ENCODE peak calls at places on chromosomes 12 and 14, in ten cellular contexts. I, W, A, S, B, F, T, C, K and O are unnamed samples. For H3K4me1, the result is how much of the 10 kb centered on the place peaks cover.

GRCh38 chr12:132600048-132601032 is 10.0 kb downstream of the LRCOL1 start:
- DNase-seq in I (peak), W (no peak), A (peak), S (peak), B (peak), F (no peak), T (no peak), C (peak), K (peak), O (no peak)

GRCh38 chr12:58774008-58774407 is 146.3 kb downstream of the LRIG3 start:
- DNase-seq in I (no peak), W (no peak), A (no peak), S (no peak), B (no peak), F (no peak), T (no peak), C (no peak), K (no peak), O (no peak)

GRCh38 chr12:31813305-31813704 is 84.5 kb upstream of the AMN1 start:
- DNase-seq in I (no peak), W (no peak), A (no peak), S (no peak), B (peak), F (no peak), T (no peak), C (no peak), K (no peak), O (no peak)

GRCh38 chr14:61033024-61033423 is 52.0 kb downstream of the SLC38A6 start:
- DNase-seq in I (no peak), W (no peak), A (no peak), S (no peak), B (no peak), F (no peak), T (no peak), C (no peak), K (peak), O (no peak)

GRCh38 chr14:104370256-104370870 is 209.2 kb upstream of the C14orf180 start:
- DNase-seq in I (peak), W (no peak), A (peak), S (no peak), B (peak), F (no peak), T (no peak), C (no peak), K (peak), O (peak)

GRCh38 chr14:51454351-51454750 is 197.4 kb upstream of the FRMD6 start:
- DNase-seq in I (no peak), W (no peak), A (no peak), S (no peak), B (no peak), F (no peak), T (no peak), C (no peak), K (no peak), O (no peak)

GRCh38 chr12:49201595-49202295 is 12.9 kb upstream of the TUBA1A start:
- DNase-seq in I (peak), W (no peak), A (no peak), S (no peak), B (peak), F (no peak), T (no peak), C (peak), K (peak), O (no peak)

GRCh38 chr12:54374555-54375257 is 9.8 kb downstream of the ZNF385A start:
- DNase-seq in I (no peak), W (no peak), A (no peak), S (no peak), B (no peak), F (no peak), T (no peak), C (no peak), K (peak), O (no peak)

GRCh38 chr12:57325395-57325794 is 74.4 kb upstream of the STAC3 start:
- DNase-seq in I (no peak), W (no peak), A (no peak), S (no peak), B (no peak), F (no peak), T (no peak), C (no peak), K (no peak), O (no peak)

GRCh38 chr12:71333418-71333817 is 106.2 kb upstream of the LGR5 start:
- DNase-seq in I (no peak), W (no peak), A (no peak), S (no peak), B (no peak), F (no peak), T (no peak), C (no peak), K (no peak), O (no peak)

GRCh38 chr12:73274972-73275371 is 1002.8 kb downstream of the TRHDE start:
- DNase-seq in I (peak), W (no peak), A (no peak), S (no peak), B (no peak), F (no peak), T (no peak), C (no peak), K (no peak), O (no peak)

GRCh38 chr14:59638885-59639284 is 62.3 kb upstream of the CCDC175 start:
- DNase-seq in I (no peak), W (no peak), A (no peak), S (no peak), B (no peak), F (no peak), T (no peak), C (no peak), K (no peak), O (no peak)

GRCh38 chr14:104567141-104567956 is 12.2 kb upstream of the C14orf180 start:
- DNase-seq in I (no peak), W (no peak), A (no peak), S (no peak), B (no peak), F (no peak), T (no peak), C (no peak), K (peak), O (no peak)

GRCh38 chr12:55723516-55724225 is 3.5 kb downstream of the RDH5 start:
- DNase-seq in I (no peak), W (no peak), A (no peak), S (no peak), B (no peak), F (no peak), T (no peak), C (no peak), K (no peak), O (no peak)
- H3K4me1 ChIP-seq in I (under half), W (half or more), A (half or more), S (under half), B (under half), F (half or more), T (under half), C (under half), K (under half), O (under half)

GRCh38 chr12:62519043-62519442 is 52.4 kb downstream of the MON2 start:
- DNase-seq in I (no peak), W (no peak), A (no peak), S (no peak), B (no peak), F (no peak), T (no peak), C (no peak), K (no peak), O (no peak)

GRCh38 chr12:62523619-62524018 is 57.0 kb downstream of the MON2 start:
- DNase-seq in I (no peak), W (no peak), A (no peak), S (no peak), B (no peak), F (no peak), T (no peak), C (no peak), K (no peak), O (no peak)

GRCh38 chr12:62520361-62520760 is 53.7 kb downstream of the MON2 start:
- DNase-seq in I (no peak), W (no peak), A (no peak), S (no peak), B (no peak), F (no peak), T (no peak), C (no peak), K (no peak), O (no peak)

GRCh38 chr12:62525306-62525705 is 58.7 kb downstream of the MON2 start:
- DNase-seq in I (no peak), W (no peak), A (no peak), S (no peak), B (no peak), F (no peak), T (no peak), C (no peak), K (no peak), O (no peak)

GRCh38 chr12:62522984-62523383 is 56.4 kb downstream of the MON2 start:
- DNase-seq in I (peak), W (no peak), A (no peak), S (no peak), B (no peak), F (no peak), T (no peak), C (peak), K (no peak), O (no peak)
- TF ChIP-seq CTCF in I (peak), W (no peak), A (no peak), S (no peak), B (no peak), F (no peak), T (no peak), C (no peak), K (peak), O (peak)

DNA sequence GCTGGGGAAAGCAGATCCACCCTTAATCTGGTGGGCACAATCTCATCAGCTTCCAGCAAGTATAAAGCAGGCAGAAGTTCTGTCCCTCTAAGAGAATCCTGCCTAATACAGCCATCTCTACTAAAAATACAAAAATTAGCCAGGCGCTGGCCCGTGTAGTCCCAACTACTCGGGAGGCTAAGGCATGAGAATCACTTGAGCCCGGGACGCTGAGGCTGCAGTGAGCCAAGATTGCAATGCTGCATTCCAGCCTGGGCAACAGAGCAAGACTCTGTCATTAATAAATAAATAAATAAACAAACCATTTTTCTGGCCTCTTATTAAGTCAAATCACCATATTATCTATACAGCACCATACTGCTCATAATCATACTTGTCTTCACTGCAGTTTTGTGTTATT is 111.2 kb downstream of the MED13L start:
- DNase-seq in I (no peak), W (no peak), A (no peak), S (no peak), B (no peak), F (no peak), T (no peak), C (no peak), K (no peak), O (no peak)
- H3K4me1 ChIP-seq in I (under half), W (half or more), A (half or more), S (under half), B (under half), F (under half), T (under half), C (under half), K (under half), O (under half)

DNA sequence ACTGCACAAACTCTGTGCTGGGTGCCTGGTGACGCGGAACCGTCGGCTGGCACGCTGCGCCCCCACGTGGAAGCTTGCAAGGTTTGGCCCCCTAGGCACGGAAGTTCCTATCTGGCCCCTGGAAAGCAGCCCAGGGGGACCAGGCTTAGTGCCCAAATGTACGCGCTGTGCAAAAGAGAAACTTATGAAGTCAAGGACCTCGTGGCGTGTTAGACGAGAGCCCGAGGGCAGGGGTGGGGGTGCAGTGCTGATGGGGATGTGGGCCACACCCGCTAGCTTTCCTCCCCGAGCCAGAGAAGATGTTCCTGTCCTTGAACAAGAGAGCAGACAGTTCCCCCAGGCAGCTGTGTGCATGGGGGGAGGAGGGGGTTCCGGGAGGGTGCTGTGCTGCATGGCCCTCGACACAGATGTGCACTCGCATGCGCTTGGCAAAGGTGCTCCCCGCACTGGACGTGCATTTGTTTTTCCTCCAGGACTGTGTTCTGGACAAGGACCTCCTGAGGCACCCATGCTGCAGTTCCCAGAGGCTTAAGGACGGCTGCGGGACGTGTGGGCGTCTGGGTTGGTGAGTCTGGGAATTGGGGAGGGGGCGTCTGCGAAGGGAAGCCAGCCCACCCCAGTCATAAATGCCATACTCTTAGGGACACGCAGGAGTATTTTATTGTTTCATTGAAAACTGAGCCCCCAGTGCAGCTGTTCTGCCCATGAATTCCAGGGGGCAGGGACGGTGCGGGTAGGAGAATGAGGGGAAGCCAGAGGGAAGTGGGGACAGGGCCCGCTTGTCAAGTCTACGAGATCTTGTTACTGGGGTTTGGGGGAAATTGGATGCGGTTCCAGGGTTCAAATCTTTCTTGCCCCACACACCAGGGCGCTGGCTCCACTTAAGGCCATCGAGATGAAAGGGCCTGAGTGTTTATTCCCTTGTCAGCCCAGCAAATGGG is 80.0 kb downstream of the NTF3 start:
- DNase-seq in I (peak), W (no peak), A (no peak), S (no peak), B (peak), F (peak), T (no peak), C (peak), K (peak), O (no peak)
- TF ChIP-seq CTCF in I (peak), W (peak), A (peak), S (peak), B (peak), F (no peak), T (peak), C (peak), K (peak), O (peak)

GRCh38 chr12:3751151-3752095 is 1.5 kb downstream of the CRACR2A start:
- DNase-seq in I (no peak), W (no peak), A (no peak), S (no peak), B (no peak), F (no peak), T (no peak), C (no peak), K (no peak), O (no peak)

GRCh38 chr12:3752096-3752709 is 706 bp downstream of the CRACR2A start:
- DNase-seq in I (no peak), W (no peak), A (peak), S (peak), B (peak), F (no peak), T (peak), C (peak), K (peak), O (no peak)

GRCh38 chr12:3752741-3753486 is at the start of gene CRACR2A:
- DNase-seq in I (peak), W (no peak), A (peak), S (peak), B (peak), F (no peak), T (peak), C (peak), K (peak), O (no peak)

GRCh38 chr12:3755898-3756297 is 3.0 kb upstream of the CRACR2A start:
- DNase-seq in I (no peak), W (no peak), A (no peak), S (no peak), B (no peak), F (no peak), T (no peak), C (no peak), K (no peak), O (no peak)

DNA sequence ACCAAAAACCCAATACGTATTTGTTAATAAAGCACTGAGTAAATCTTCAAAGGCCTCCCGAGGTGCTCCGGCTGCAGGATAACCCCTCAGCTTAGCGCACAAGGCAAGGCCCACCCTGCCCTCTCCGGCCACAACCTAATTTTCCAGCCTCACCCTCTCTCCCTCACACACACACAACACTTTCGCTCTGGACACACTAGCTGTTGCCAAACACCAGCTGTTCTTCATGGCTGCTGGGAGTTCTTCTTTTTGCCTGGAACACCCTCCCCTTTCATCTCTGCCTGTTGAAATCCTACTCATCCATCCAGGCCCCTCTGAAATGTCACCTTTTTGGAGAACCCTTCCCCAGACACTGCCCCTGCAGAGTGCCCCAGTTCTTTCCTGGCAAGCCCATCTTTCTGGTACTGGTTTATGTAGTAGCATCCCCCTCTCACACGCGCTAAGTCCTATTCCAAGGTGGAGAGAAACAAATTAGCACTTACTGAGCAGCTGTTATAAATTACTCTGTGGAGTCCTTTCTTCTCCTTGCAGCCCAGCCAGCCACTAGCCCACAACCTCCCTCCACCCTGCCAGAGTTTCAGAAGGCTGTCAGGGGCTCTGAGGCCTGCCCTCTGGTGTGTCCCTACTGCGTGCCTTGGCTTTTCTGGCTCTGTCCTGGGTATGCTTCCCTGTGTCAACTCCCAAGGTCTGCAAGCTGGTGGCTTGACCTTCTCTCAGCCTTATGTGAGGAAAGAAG is 808 bp upstream of the CRACR2A start:
- DNase-seq in I (no peak), W (no peak), A (no peak), S (no peak), B (no peak), F (no peak), T (no peak), C (no peak), K (no peak), O (no peak)
- H3K4me1 ChIP-seq in I (under half), W (under half), A (under half), S (under half), B (under half), F (under half), T (under half), C (under half), K (under half), O (under half)

GRCh38 chr12:95955549-95956159 is 12.5 kb downstream of the AMDHD1 start:
- DNase-seq in I (no peak), W (no peak), A (no peak), S (no peak), B (no peak), F (no peak), T (no peak), C (no peak), K (no peak), O (no peak)

GRCh38 chr12:95953000-95953399 is 9.9 kb downstream of the AMDHD1 start:
- DNase-seq in I (peak), W (no peak), A (no peak), S (no peak), B (no peak), F (no peak), T (no peak), C (no peak), K (no peak), O (no peak)

GRCh38 chr12:95944108-95944704 is 1.1 kb downstream of the AMDHD1 start:
- DNase-seq in I (no peak), W (no peak), A (no peak), S (no peak), B (no peak), F (no peak), T (no peak), C (no peak), K (no peak), O (no peak)

GRCh38 chr12:95951515-95951914 is 8.4 kb downstream of the AMDHD1 start:
- DNase-seq in I (no peak), W (no peak), A (no peak), S (no peak), B (no peak), F (no peak), T (no peak), C (no peak), K (no peak), O (no peak)

GRCh38 chr12:95949801-95950206 is 6.7 kb downstream of the AMDHD1 start:
- DNase-seq in I (no peak), W (no peak), A (no peak), S (no peak), B (no peak), F (no peak), T (no peak), C (no peak), K (no peak), O (no peak)
- TF ChIP-seq CTCF in I (no peak), W (no peak), A (no peak), S (no peak), B (no peak), F (no peak), T (no peak), C (no peak), K (no peak), O (no peak)

GRCh38 chr12:108690799-108691153 is 40.5 kb downstream of the CORO1C start:
- DNase-seq in I (no peak), W (no peak), A (no peak), S (no peak), B (no peak), F (no peak), T (no peak), C (no peak), K (no peak), O (no peak)
- H3K4me1 ChIP-seq in I (half or more), W (half or more), A (half or more), S (under half), B (half or more), F (half or more), T (half or more), C (under half), K (half or more), O (half or more)

DNA sequence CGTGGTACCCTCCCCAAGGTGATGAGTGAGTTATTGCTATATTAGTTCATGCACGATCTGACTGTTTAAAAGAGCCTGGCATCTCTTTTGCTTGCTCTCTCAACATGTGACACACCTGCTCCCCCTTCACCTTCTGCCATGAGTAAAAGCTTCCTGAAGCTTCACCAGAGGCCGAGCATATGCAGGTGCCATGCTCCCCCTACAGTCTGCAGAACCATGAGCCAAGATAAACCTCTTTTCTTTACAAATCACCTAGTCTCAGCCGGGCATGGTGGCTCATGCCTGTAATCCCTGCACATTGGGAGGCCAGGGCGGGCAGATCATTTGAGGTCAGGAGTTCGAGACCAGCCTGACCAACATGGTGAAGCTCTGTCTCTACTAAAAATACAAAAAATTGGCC is 61.8 kb downstream of the RNFT2 start:
- DNase-seq in I (no peak), W (no peak), A (no peak), S (no peak), B (no peak), F (no peak), T (no peak), C (no peak), K (no peak), O (no peak)
- TF ChIP-seq CTCF in I (no peak), W (no peak), A (no peak), S (no peak), B (no peak), F (no peak), T (no peak), C (no peak), K (no peak), O (no peak)